ENCODE peak calls at places on chromosomes 4 and X, in four cellular contexts. L, Q, I and D are unnamed samples.

GRCh38 chr4:185201983-185202962 is 1.5 kb downstream of the CFAP97 start:
- DNase-seq in L (no peak), Q (peak; percentile 73), I (peak; percentile 94), D (no peak)

GRCh38 chrX:153411988-153412574 is 809 bp downstream of the ZFP92 start:
- DNase-seq in I (no peak), L (no peak), Q (no peak), D (no peak)

GRCh38 chr4:101355767-101356702 is 8.7 kb upstream of the PPP3CA start:
- DNase-seq in I (peak; percentile 81), Q (no peak), L (no peak), D (peak; percentile 74)

GRCh38 chrX:17007134-17007768 is 60.8 kb downstream of the REPS2 start:
- DNase-seq in Q (peak; percentile 20), L (peak; percentile 15), I (peak; percentile 4), D (no peak)

GRCh38 chr4:825063-825968 is 613 bp downstream of the CPLX1 start:
- DNase-seq in I (no peak), Q (peak; percentile 79), L (peak; percentile 38), D (no peak)

GRCh38 chr4:41384992-41385391 is 128.3 kb downstream of the UCHL1 start:
- DNase-seq in Q (peak; percentile 8), I (no peak), L (no peak), D (no peak)

GRCh38 chrX:96715412-96715940 is 30.8 kb downstream of the DIAPH2 start:
- DNase-seq in L (no peak), I (no peak), Q (no peak), D (no peak)

GRCh38 chr4:111652986-111653385 is 492.3 kb upstream of the FAM241A start:
- DNase-seq in Q (no peak), I (no peak), L (no peak), D (no peak)

GRCh38 chr4:123976875-123977274 is 580.3 kb downstream of the SPRY1 start:
- DNase-seq in I (no peak), L (no peak), Q (no peak), D (no peak)

GRCh38 chr4:108512615-108513505 is 107.5 kb upstream of the RPL34 start:
- DNase-seq in L (peak; percentile 51), Q (peak; percentile 53), I (peak; percentile 29), D (no peak)

GRCh38 chr4:107699466-107700206 is 20.4 kb downstream of the PAPSS1 start:
- DNase-seq in L (no peak), Q (no peak), I (no peak), D (no peak)

GRCh38 chr4:181956502-181956901 is 286.7 kb upstream of the TENM3 start:
- DNase-seq in I (no peak), L (no peak), Q (no peak), D (no peak)

GRCh38 chr4:147118523-147118922 is 172.9 kb upstream of the TTC29 start:
- DNase-seq in I (no peak), Q (no peak), L (no peak), D (no peak)

GRCh38 chr4:19776021-19776459 is 475.7 kb upstream of the SLIT2 start:
- DNase-seq in Q (no peak), L (no peak), I (no peak), D (peak; percentile 84)

GRCh38 chr4:155411546-155411945 is 34.8 kb upstream of the MAP9 start:
- DNase-seq in I (no peak), Q (no peak), L (no peak), D (no peak)

GRCh38 chr4:38132140-38132673 is 172.0 kb downstream of the PTTG2 start:
- DNase-seq in I (no peak), L (no peak), Q (no peak), D (no peak)

GRCh38 chr4:17770845-17771244 is 10.6 kb downstream of the FAM184B start:
- DNase-seq in I (no peak), Q (no peak), L (no peak), D (no peak)

GRCh38 chr4:74444891-74445642 is at the start of gene AREG:
- DNase-seq in L (peak; percentile 80), Q (peak; percentile 86), I (peak; percentile 15), D (peak; percentile 83)

GRCh38 chr4:102429553-102429952 is 71.6 kb upstream of the NFKB1 start:
- DNase-seq in L (no peak), I (no peak), Q (no peak), D (peak; percentile 87)

GRCh38 chr4:63717384-63717783 is 691.9 kb downstream of the TECRL start:
- DNase-seq in L (no peak), Q (no peak), I (peak; percentile 21), D (no peak)

GRCh38 chr4:123073650-123074049 is 151.3 kb upstream of the NUDT6 start:
- DNase-seq in I (no peak), L (no peak), Q (no peak), D (no peak)

GRCh38 chr4:170093978-170094377 is 4.2 kb upstream of the AADAT start:
- DNase-seq in Q (no peak), L (no peak), I (no peak), D (no peak)

GRCh38 chrX:11329016-11329415 is 35.8 kb downstream of the AMELX start:
- DNase-seq in I (no peak), Q (no peak), L (no peak), D (no peak)

GRCh38 chrX:150450519-150451177 is 87.5 kb downstream of the MAMLD1 start:
- DNase-seq in I (no peak), L (no peak), Q (no peak), D (no peak)

GRCh38 chr4:54959656-54960055 is 165.7 kb downstream of the KDR start:
- DNase-seq in Q (no peak), I (no peak), L (no peak), D (no peak)

GRCh38 chr4:38857354-38858096 is 908 bp upstream of the TLR6 start:
- DNase-seq in I (no peak), Q (peak; percentile 50), L (no peak), D (peak; percentile 92)

GRCh38 chrX:39519213-39519544 is 578.6 kb downstream of the BCOR start:
- DNase-seq in I (no peak), Q (no peak), L (no peak), D (no peak)

DNA sequence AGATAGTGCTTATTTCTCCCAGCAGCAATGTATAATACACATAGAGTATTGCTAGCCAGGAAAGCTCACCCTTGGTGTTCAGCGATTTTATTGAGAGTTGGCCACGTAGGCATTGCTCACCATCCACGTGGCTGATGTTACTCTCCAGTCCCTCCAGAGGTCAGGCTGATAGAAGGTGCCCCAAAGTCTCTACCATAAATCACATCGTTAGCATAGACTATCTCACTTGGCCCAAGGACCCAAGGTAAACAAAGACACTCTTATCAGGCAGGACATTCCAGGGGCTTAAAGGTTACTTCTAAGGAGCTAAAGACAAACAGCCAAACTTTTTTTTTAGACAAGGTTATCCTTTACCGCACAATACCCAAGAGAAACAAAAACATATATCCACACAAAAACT is 30.3 kb upstream of the RGN start:
- DNase-seq in I (no peak), Q (peak; percentile 64), L (no peak), D (no peak)
- TF ChIP-seq SP1 in I (no peak), Q (no peak), L (no peak), D (no peak)

GRCh38 chrX:102155806-102156179 is at the start of gene BEX5:
- DNase-seq in I (no peak), L (peak; percentile 57), Q (peak; percentile 34), D (no peak)

GRCh38 chrX:102154900-102155805 is 624 bp downstream of the BEX5 start:
- DNase-seq in I (no peak), L (no peak), Q (no peak), D (no peak)

DNA sequence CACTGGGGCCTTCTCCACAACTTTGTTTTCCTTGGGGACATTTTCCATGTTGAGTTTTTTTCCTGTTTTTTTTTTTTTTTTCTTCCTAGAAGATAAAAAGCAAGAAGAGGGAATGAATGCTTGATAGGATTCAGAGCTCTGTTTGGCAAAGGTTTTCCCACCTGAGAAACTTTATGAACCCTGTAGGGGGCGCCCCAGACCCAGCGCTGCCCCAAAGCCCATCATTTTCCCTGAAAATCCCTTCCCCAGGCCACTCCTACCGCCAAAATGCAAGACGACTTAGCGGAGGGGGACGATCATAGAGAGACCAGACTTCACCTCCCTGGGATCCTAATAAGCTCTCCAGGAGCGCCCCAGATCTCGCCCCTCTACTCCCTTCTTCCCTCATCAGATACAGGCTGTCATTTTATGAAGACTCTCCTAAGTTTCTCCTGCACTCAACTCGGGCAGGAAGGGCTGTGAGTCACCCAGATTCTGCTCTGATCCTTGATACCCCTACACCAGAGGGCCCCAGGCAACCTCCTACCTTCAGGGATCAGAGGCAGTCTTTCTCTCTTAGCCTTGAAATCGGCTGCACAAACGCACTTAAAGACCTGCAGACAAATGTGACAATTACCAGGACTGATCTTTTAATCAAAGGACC is 1.4 kb downstream of the BEX5 start:
- DNase-seq in Q (no peak), I (no peak), L (peak; percentile 50), D (no peak)
- TF ChIP-seq CTCF in Q (no peak), I (peak; percentile 17), L (peak; percentile 50), D (peak; percentile 37)

DNA sequence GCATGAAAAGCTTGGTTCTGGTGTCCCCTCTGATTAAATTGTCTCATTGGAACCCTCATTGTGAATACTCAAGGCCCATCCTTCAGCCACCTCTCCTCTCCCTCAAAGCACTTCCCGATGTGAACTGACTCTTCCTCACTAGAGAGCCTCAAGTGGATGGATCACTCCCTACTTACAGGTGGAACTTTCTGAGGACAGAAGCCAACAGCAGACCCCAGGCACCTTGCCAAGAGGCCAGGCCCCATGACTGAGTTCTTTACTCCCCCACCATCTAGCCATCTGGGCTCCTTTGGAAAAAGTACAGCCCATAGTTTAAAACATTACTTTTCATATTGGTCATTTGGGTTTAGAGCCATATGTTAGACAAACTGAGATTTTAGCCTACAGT is 224.1 kb downstream of the SHROOM3 start:
- DNase-seq in L (no peak), I (no peak), Q (no peak), D (no peak)
- TF ChIP-seq SP1 in L (no peak), I (no peak), Q (no peak), D (no peak)

DNA sequence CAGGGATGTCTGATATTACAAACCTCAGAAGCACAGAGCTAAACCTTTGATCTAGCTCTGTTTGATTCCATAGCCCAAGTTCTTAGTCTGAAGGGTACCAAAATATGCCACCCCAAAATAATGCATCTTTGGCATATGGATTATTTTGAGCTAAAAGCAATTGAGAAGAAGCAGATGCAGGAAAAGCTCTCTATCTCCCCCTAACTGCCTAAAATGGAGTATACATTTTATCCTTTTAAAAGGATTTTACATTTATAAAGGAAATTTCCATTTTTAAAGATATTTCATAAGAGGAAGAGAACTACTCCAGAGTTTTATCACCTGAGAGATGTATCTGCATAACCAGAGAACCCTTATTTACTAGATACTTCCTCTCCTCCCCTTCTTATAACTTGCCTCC is 158.7 kb downstream of the ZNF674 start:
- DNase-seq in L (no peak), Q (no peak), I (no peak), D (no peak)
- TF ChIP-seq CTCF in L (no peak), Q (no peak), I (no peak), D (no peak)

DNA sequence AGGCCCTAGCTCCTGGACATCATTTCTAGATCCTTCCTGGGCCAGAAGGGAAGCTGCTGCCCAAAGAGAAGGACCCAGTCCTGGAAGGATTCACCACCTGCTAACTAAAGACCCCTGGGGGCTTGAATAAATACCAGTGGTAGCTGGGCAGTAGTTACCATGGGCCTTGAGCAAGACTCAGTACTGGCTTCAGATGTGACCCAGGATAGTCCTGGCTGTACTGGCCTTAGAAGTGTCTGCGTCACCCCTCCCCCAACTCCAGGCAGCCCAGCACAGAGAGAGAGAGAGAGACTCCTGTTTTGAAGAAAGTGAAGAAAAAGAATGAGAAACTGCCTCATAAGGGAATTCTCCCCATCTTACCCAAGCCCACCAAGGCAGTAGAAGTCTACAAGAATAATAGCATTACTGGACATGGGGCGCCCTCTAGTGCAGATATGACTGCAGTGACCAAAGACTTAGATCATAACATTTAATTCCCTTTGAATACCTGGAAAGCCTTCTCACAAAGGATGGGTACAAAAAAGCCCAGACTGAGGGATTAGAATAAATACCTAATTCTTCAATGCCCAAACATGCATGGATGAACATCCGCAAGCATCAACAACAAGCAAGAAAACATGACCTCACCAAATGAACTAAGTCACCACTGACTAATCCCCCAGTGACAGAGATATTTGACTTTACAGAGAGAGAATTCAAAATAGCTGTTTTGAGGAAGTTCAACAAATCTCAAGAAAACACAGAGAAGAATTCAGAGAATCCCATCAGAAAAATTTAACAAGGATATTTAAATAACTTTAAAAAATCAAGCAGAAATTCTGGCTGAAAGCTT is 171.8 kb downstream of the HNRNPD start:
- DNase-seq in Q (peak; percentile 23), L (peak; percentile 72), I (peak; percentile 49), D (peak; percentile 36)
- TF ChIP-seq SP1 in Q (no peak), L (no peak), I (no peak), D (no peak)